ENCODE peak calls at places on chromosomes 11 and 22, in six cellular contexts. F is IMR-90, S is mesendoderm, X is neuronal stem cell, K is H1, C is H9. G is an unnamed sample.
A peak's percentile ranks its signal among the peaks of the same experiment; 100 is the strongest.

GRCh38 chr22:19478466-19479357 is at the start of gene UFD1:
- DNase-seq in C (peak; percentile 87), X (peak; percentile 81), S (peak; percentile 86), K (no peak), F (peak; percentile 81), G (peak; percentile 93)

GRCh38 chr11:114929351-114929750 is 251.0 kb downstream of the NXPE2 start:
- DNase-seq in F (no peak), K (no peak), C (no peak), S (no peak), X (no peak), G (no peak)

GRCh38 chr11:132770802-132771545 is 761.3 kb downstream of the OPCML start:
- DNase-seq in K (no peak), X (no peak), S (peak; percentile 18), F (no peak), C (no peak), G (no peak)

GRCh38 chr22:31344369-31345330 is 1.5 kb downstream of the PATZ1 start:
- DNase-seq in X (peak; percentile 18), K (no peak), F (peak; percentile 57), S (no peak), C (peak; percentile 41), G (peak; percentile 52)

GRCh38 chr11:66443602-66444001 is 5.0 kb upstream of the MRPL11 start:
- DNase-seq in S (no peak), F (peak; percentile 92), X (no peak), C (no peak), K (no peak), G (peak; percentile 74)

GRCh38 chr11:11444027-11444799 is 91.2 kb upstream of the CSNK2A3 start:
- DNase-seq in S (no peak), F (peak; percentile 57), X (no peak), K (no peak), C (no peak), G (no peak)

GRCh38 chr22:43425976-43426785 is 14.4 kb downstream of the MPPED1 start:
- DNase-seq in F (no peak), C (no peak), X (no peak), K (no peak), S (no peak), G (no peak)

GRCh38 chr11:10886652-10887250 is 28.9 kb upstream of the ZBED5 start:
- DNase-seq in C (no peak), X (no peak), K (no peak), S (peak; percentile 8), F (no peak), G (no peak)

GRCh38 chr11:112366777-112367176 is 106.1 kb upstream of the PLET1 start:
- DNase-seq in X (no peak), F (peak; percentile 80), S (no peak), K (no peak), C (no peak), G (peak; percentile 87)

GRCh38 chr11:19890308-19890707 is 177.7 kb downstream of the NAV2 start:
- DNase-seq in F (peak; percentile 88), K (no peak), C (no peak), S (peak; percentile 86), X (no peak), G (peak; percentile 66)

GRCh38 chr22:46674367-46674781 is 54.2 kb downstream of the GRAMD4 start:
- DNase-seq in X (no peak), F (no peak), S (no peak), C (no peak), K (no peak), G (no peak)

GRCh38 chr11:13261600-13262061 is 16.0 kb upstream of the BMAL1 start:
- DNase-seq in S (peak; percentile 88), C (no peak), K (no peak), F (peak; percentile 87), X (no peak), G (peak; percentile 93)

GRCh38 chr11:12380565-12381325 is 3.4 kb downstream of the PARVA start:
- DNase-seq in X (no peak), C (no peak), K (no peak), S (no peak), F (no peak), G (no peak)

GRCh38 chr11:104033134-104033533 is 3.3 kb upstream of the DDI1 start:
- DNase-seq in F (peak; percentile 97), X (no peak), S (no peak), C (no peak), K (no peak), G (peak; percentile 84)

GRCh38 chr11:69394902-69395690 is 86.4 kb upstream of the LINC01488 start:
- DNase-seq in C (no peak), K (no peak), X (no peak), S (no peak), F (no peak), G (no peak)

GRCh38 chr11:43931717-43932039 is 10.8 kb upstream of the C11orf96 start:
- DNase-seq in K (no peak), S (no peak), C (no peak), F (no peak), X (no peak), G (no peak)

GRCh38 chr22:22348127-22348814 is 103.7 kb downstream of the VPREB1 start:
- DNase-seq in K (no peak), S (peak; percentile 64), F (no peak), C (peak; percentile 64), X (peak; percentile 31), G (peak; percentile 4)

GRCh38 chr22:24805790-24806662 is at the start of gene SGSM1:
- DNase-seq in K (peak; percentile 46), X (peak; percentile 82), S (peak; percentile 93), C (peak; percentile 89), F (peak; percentile 27), G (peak; percentile 71)

GRCh38 chr11:133157180-133157579 is 375.1 kb downstream of the OPCML start:
- DNase-seq in K (no peak), C (peak; percentile 72), S (peak; percentile 62), X (no peak), F (no peak), G (no peak)

GRCh38 chr22:47592791-47593190 is 830.3 kb downstream of the TBC1D22A start:
- DNase-seq in C (no peak), K (no peak), X (no peak), F (no peak), S (no peak), G (no peak)

GRCh38 chr11:118241191-118242098 is 10.7 kb downstream of the MPZL3 start:
- DNase-seq in F (no peak), K (no peak), X (no peak), C (no peak), S (peak; percentile 38), G (peak; percentile 10)

GRCh38 chr11:96863520-96863919 is 473.7 kb downstream of the JRKL start:
- DNase-seq in C (no peak), S (no peak), K (no peak), X (no peak), F (no peak), G (no peak)

GRCh38 chr22:42080287-42080686 is 787 bp downstream of the SMDT1 start:
- DNase-seq in S (peak; percentile 25), K (no peak), F (peak; percentile 53), X (no peak), C (no peak), G (peak; percentile 75)

GRCh38 chr11:69965821-69966582 is 112.1 kb upstream of the ANO1 start:
- DNase-seq in F (no peak), S (no peak), K (no peak), X (no peak), C (no peak), G (no peak)

DNA sequence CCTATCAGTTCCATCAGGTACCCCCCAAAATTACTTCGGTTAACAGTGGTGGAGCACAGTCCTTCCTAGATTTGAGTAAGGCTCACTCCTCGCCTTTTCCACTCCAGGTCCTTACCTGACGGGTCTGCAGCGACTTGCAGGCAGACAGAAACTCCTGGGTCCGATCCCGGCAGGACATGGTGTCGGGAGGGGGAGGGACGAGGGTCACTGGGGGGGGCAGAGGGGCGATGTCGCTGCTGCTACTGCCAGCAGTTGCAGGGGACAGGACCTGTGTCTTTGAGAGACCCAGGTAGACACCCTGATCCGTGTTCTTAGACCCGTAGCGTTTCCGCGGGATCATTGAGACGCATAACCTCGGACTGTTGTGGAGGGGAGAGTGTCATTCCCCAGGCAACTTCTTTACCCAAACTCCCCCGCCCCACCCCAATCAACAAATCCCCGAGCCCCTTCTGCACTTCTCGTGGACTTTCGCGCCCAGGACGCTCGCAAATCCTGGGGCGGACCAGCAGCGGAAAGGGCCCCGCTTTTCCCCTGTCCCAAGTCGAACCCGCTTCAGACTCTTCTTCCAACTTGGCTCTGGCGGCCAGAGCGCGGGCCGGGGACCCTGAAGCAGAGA is 839 bp downstream of the STX5 start:
- DNase-seq in X (no peak), F (no peak), C (peak; percentile 42), S (peak; percentile 87), K (no peak), G (no peak)
- H2BK5ac ChIP-seq in X (peak overlapping the region; percentile 79), F (peak overlapping the region; percentile 64), C (no peak overlapping the region), S (peak overlapping the region; percentile 80), K (peak overlapping the region; percentile 84), G (no peak overlapping the region)

GRCh38 chr11:126212089-126212660 is 593 bp downstream of the FAM118B start:
- DNase-seq in S (peak; percentile 47), K (no peak), C (no peak), F (peak; percentile 24), X (no peak), G (peak; percentile 42)
- H3K4ac ChIP-seq in S (no peak overlapping the region), K (peak overlapping the region; percentile 23), C (no peak overlapping the region), F (peak overlapping the region; percentile 53), X (no peak overlapping the region), G (peak overlapping the region; percentile 75)

DNA sequence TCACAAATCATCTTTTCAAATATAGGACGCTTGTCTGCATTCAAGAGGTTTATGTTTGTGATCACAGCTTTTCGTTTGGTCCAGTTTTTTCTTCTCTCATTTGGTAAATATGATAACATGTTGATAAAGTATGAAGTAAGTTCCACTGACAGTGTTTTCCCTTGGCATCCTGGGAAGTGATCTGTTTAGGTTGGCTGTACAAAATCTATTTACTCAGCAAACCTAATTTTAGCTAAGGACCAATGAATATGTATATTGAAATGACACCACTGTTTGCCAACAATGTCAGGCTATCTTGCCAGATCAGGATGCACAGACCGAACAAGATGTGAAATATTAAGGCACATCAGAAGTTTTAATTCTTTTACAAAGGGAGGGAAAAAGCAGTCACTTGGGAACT is 1230.8 kb downstream of the LRRC4C start:
- DNase-seq in F (no peak), S (no peak), C (no peak), X (no peak), K (no peak), G (no peak)
- H2BK15ac ChIP-seq in F (no peak overlapping the region), S (no peak overlapping the region), C (no peak overlapping the region), X (no peak overlapping the region), K (no peak overlapping the region), G (no peak overlapping the region)

GRCh38 chr11:33133761-33134160 is 27.5 kb downstream of the CSTF3 start:
- DNase-seq in X (no peak), F (no peak), S (no peak), K (no peak), C (no peak), G (no peak)

GRCh38 chr11:33125025-33125424 is 36.3 kb downstream of the CSTF3 start:
- DNase-seq in C (no peak), K (no peak), S (no peak), F (no peak), X (no peak), G (no peak)

GRCh38 chr11:33125611-33126010 is 35.7 kb downstream of the CSTF3 start:
- DNase-seq in C (no peak), X (no peak), F (no peak), S (peak; percentile 21), K (no peak), G (no peak)

GRCh38 chr11:33132510-33132909 is 28.8 kb downstream of the CSTF3 start:
- DNase-seq in X (no peak), F (no peak), S (no peak), K (no peak), C (no peak), G (no peak)

DNA sequence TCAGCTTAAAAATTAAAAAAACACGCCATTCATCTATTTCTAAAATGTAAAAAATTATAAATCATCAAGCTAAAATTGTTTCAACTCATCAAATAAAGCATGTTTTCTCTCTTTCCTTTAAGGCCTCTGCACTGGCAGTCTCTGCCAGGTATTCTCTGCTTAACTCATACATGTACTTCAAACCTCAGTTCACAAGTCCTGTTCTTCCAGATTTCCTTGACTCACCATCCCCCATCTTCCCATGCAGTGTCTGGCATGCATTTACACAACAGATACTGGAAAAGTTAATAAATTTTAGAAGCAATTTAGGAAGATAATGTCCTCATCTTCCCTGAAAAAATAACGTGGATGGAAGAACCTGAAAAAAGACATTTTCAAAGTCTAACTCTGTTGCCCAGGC is 32.5 kb downstream of the CSTF3 start:
- DNase-seq in X (no peak), F (no peak), C (no peak), K (no peak), S (no peak), G (no peak)
- H2BK5ac ChIP-seq in X (no peak overlapping the region), F (no peak overlapping the region), C (no peak overlapping the region), K (no peak overlapping the region), S (no peak overlapping the region), G (no peak overlapping the region)

G was measured in mesenchymal stem cell.